ENCODE peak calls at places on chromosome 22, in nine cellular contexts. One of them, this sample, is unnamed.

GRCh38 chr22:21697866-21698265 is 32.1 kb downstream of the PPIL2 start:
- DNase-seq in keratinocyte: no peak
- DNase-seq in tibial nerve: no peak
- DNase-seq in AG04450: peak; percentile 38
- DNase-seq in Panc1: no peak
- DNase-seq in esophagus muscularis mucosa: no peak
- DNase-seq in cardiac fibroblast: no peak
- DNase-seq in ovary: no peak
- DNase-seq in brain microvascular endothelial cell: peak; percentile 59
- DNase-seq in this sample: no peak

GRCh38 chr22:50698546-50698945 is 25.9 kb downstream of the SHANK3 start:
- DNase-seq in keratinocyte: no peak
- DNase-seq in tibial nerve: no peak
- DNase-seq in AG04450: no peak
- DNase-seq in Panc1: no peak
- DNase-seq in esophagus muscularis mucosa: no peak
- DNase-seq in cardiac fibroblast: no peak
- DNase-seq in ovary: peak; percentile 15
- DNase-seq in brain microvascular endothelial cell: no peak
- DNase-seq in this sample: no peak

GRCh38 chr22:50696799-50697561 is 24.4 kb downstream of the SHANK3 start:
- DNase-seq in keratinocyte: no peak
- DNase-seq in tibial nerve: no peak
- DNase-seq in AG04450: no peak
- DNase-seq in Panc1: no peak
- DNase-seq in esophagus muscularis mucosa: no peak
- DNase-seq in cardiac fibroblast: peak; percentile 30
- DNase-seq in ovary: peak; percentile 26
- DNase-seq in brain microvascular endothelial cell: no peak
- DNase-seq in this sample: no peak

GRCh38 chr22:27879923-27880322 is 39.1 kb downstream of the PITPNB start:
- DNase-seq in keratinocyte: no peak
- DNase-seq in tibial nerve: no peak
- DNase-seq in AG04450: no peak
- DNase-seq in Panc1: no peak
- DNase-seq in esophagus muscularis mucosa: no peak
- DNase-seq in cardiac fibroblast: peak; percentile 61
- DNase-seq in ovary: no peak
- DNase-seq in brain microvascular endothelial cell: peak; percentile 41
- DNase-seq in this sample: no peak

GRCh38 chr22:30864441-30865420 is 103.8 kb downstream of the MORC2 start:
- DNase-seq in keratinocyte: no peak
- DNase-seq in tibial nerve: no peak
- DNase-seq in AG04450: no peak
- DNase-seq in Panc1: no peak
- DNase-seq in esophagus muscularis mucosa: no peak
- DNase-seq in cardiac fibroblast: no peak
- DNase-seq in ovary: no peak
- DNase-seq in brain microvascular endothelial cell: no peak
- DNase-seq in this sample: no peak

GRCh38 chr22:23129149-23129548 is 12.6 kb downstream of the RSPH14 start:
- DNase-seq in keratinocyte: no peak
- DNase-seq in tibial nerve: no peak
- DNase-seq in AG04450: no peak
- DNase-seq in Panc1: no peak
- DNase-seq in esophagus muscularis mucosa: no peak
- DNase-seq in cardiac fibroblast: no peak
- DNase-seq in ovary: no peak
- DNase-seq in brain microvascular endothelial cell: no peak
- DNase-seq in this sample: no peak

GRCh38 chr22:42313804-42314581 is 43.5 kb upstream of the TCF20 start:
- DNase-seq in keratinocyte: peak; percentile 59
- DNase-seq in tibial nerve: no peak
- DNase-seq in AG04450: no peak
- DNase-seq in Panc1: peak; percentile 46
- DNase-seq in esophagus muscularis mucosa: no peak
- DNase-seq in cardiac fibroblast: peak; percentile 47
- DNase-seq in ovary: peak; percentile 41
- DNase-seq in brain microvascular endothelial cell: peak; percentile 4
- DNase-seq in this sample: peak; percentile 48

GRCh38 chr22:26462971-26463661 is 20.5 kb downstream of the HPS4 start:
- DNase-seq in keratinocyte: no peak
- DNase-seq in tibial nerve: no peak
- DNase-seq in AG04450: no peak
- DNase-seq in Panc1: no peak
- DNase-seq in esophagus muscularis mucosa: no peak
- DNase-seq in cardiac fibroblast: peak; percentile 15
- DNase-seq in ovary: no peak
- DNase-seq in brain microvascular endothelial cell: no peak
- DNase-seq in this sample: peak; percentile 76

GRCh38 chr22:49197500-49197899 is 630.2 kb downstream of the BRD1 start:
- DNase-seq in keratinocyte: no peak
- DNase-seq in tibial nerve: no peak
- DNase-seq in AG04450: no peak
- DNase-seq in Panc1: no peak
- DNase-seq in esophagus muscularis mucosa: no peak
- DNase-seq in cardiac fibroblast: no peak
- DNase-seq in ovary: no peak
- DNase-seq in brain microvascular endothelial cell: no peak
- DNase-seq in this sample: peak; percentile 32

GRCh38 chr22:49198705-49199084 is 629.0 kb downstream of the BRD1 start:
- DNase-seq in keratinocyte: no peak
- DNase-seq in tibial nerve: no peak
- DNase-seq in AG04450: no peak
- DNase-seq in Panc1: no peak
- DNase-seq in esophagus muscularis mucosa: no peak
- DNase-seq in cardiac fibroblast: no peak
- DNase-seq in ovary: no peak
- DNase-seq in brain microvascular endothelial cell: no peak
- DNase-seq in this sample: no peak

GRCh38 chr22:49197986-49198704 is 629.5 kb downstream of the BRD1 start:
- DNase-seq in keratinocyte: no peak
- DNase-seq in tibial nerve: no peak
- DNase-seq in AG04450: no peak
- DNase-seq in Panc1: no peak
- DNase-seq in esophagus muscularis mucosa: no peak
- DNase-seq in cardiac fibroblast: no peak
- DNase-seq in ovary: no peak
- DNase-seq in brain microvascular endothelial cell: no peak
- DNase-seq in this sample: no peak

GRCh38 chr22:49201046-49201970 is 626.4 kb downstream of the BRD1 start:
- DNase-seq in keratinocyte: no peak
- DNase-seq in tibial nerve: no peak
- DNase-seq in AG04450: no peak
- DNase-seq in Panc1: no peak
- DNase-seq in esophagus muscularis mucosa: no peak
- DNase-seq in cardiac fibroblast: no peak
- DNase-seq in ovary: no peak
- DNase-seq in brain microvascular endothelial cell: no peak
- DNase-seq in this sample: no peak

DNA sequence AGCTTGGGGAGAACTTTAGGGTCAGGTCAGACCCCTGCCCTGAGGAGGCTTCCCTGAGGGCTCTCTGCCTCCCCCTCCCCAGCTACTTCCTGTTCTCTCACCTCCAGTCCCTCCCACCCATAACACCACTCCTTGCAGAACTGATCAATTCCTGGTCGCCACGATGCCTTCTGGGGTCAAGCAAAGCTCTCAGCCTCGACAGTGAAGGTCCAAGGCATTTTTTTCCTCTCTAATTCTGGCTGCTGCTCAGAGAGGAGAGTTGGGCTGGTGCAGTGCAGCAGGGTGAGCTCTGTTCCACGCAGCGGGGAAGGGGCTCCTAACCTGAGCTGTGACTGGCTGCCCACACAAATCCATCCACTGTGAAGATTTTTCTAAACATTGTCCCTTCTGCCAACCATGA is 628.4 kb downstream of the BRD1 start:
- DNase-seq in keratinocyte: no peak
- DNase-seq in tibial nerve: no peak
- DNase-seq in AG04450: no peak
- DNase-seq in Panc1: no peak
- DNase-seq in esophagus muscularis mucosa: no peak
- DNase-seq in cardiac fibroblast: no peak
- DNase-seq in ovary: no peak
- DNase-seq in brain microvascular endothelial cell: no peak
- DNase-seq in this sample: no peak
- H3K4me3 ChIP-seq in keratinocyte: no peak overlapping the region
- H3K4me3 ChIP-seq in tibial nerve: no peak overlapping the region
- H3K4me3 ChIP-seq in AG04450: no peak overlapping the region
- H3K4me3 ChIP-seq in Panc1: no peak overlapping the region
- H3K4me3 ChIP-seq in esophagus muscularis mucosa: no peak overlapping the region
- H3K4me3 ChIP-seq in cardiac fibroblast: no peak overlapping the region
- H3K4me3 ChIP-seq in ovary: no peak overlapping the region
- H3K4me3 ChIP-seq in brain microvascular endothelial cell: no peak overlapping the region
- H3K4me3 ChIP-seq in this sample: no peak overlapping the region

GRCh38 chr22:46879083-46879482 is 116.6 kb downstream of the TBC1D22A start:
- DNase-seq in keratinocyte: no peak
- DNase-seq in tibial nerve: no peak
- DNase-seq in AG04450: no peak
- DNase-seq in Panc1: no peak
- DNase-seq in esophagus muscularis mucosa: no peak
- DNase-seq in cardiac fibroblast: peak; percentile 27
- DNase-seq in ovary: no peak
- DNase-seq in brain microvascular endothelial cell: no peak
- DNase-seq in this sample: no peak

GRCh38 chr22:46875089-46875488 is 112.6 kb downstream of the TBC1D22A start:
- DNase-seq in keratinocyte: no peak
- DNase-seq in tibial nerve: no peak
- DNase-seq in AG04450: peak; percentile 18
- DNase-seq in Panc1: no peak
- DNase-seq in esophagus muscularis mucosa: no peak
- DNase-seq in cardiac fibroblast: no peak
- DNase-seq in ovary: no peak
- DNase-seq in brain microvascular endothelial cell: no peak
- DNase-seq in this sample: no peak

GRCh38 chr22:46881373-46882118 is 119.1 kb downstream of the TBC1D22A start:
- DNase-seq in keratinocyte: no peak
- DNase-seq in tibial nerve: no peak
- DNase-seq in AG04450: no peak
- DNase-seq in Panc1: no peak
- DNase-seq in esophagus muscularis mucosa: no peak
- DNase-seq in cardiac fibroblast: no peak
- DNase-seq in ovary: no peak
- DNase-seq in brain microvascular endothelial cell: peak; percentile 14
- DNase-seq in this sample: peak; percentile 46

GRCh38 chr22:46876357-46876934 is 114.0 kb downstream of the TBC1D22A start:
- DNase-seq in keratinocyte: no peak
- DNase-seq in tibial nerve: no peak
- DNase-seq in AG04450: no peak
- DNase-seq in Panc1: no peak
- DNase-seq in esophagus muscularis mucosa: no peak
- DNase-seq in cardiac fibroblast: peak; percentile 21
- DNase-seq in ovary: no peak
- DNase-seq in brain microvascular endothelial cell: no peak
- DNase-seq in this sample: no peak

DNA sequence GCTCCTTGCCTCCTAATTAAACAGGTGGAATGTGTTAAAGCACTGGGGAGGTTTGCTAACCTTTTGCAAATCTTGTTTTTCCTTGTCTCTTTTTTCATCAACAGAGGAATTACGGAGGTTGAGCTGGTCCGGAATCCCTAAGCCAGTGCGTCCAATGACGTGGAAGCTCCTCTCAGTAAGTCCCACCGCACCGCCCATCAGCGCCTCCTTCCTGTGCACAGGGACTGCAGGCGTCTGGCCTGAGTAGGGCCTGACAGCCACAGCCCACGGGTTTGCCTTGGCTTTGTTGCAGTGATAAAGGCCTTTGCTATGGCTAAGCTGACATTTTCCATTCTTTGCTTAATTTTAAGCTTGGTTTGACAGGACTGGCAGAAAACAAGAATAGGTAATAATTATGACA is 116.1 kb downstream of the TBC1D22A start:
- DNase-seq in keratinocyte: no peak
- DNase-seq in tibial nerve: no peak
- DNase-seq in AG04450: no peak
- DNase-seq in Panc1: no peak
- DNase-seq in esophagus muscularis mucosa: no peak
- DNase-seq in cardiac fibroblast: peak; percentile 22
- DNase-seq in ovary: no peak
- DNase-seq in brain microvascular endothelial cell: no peak
- DNase-seq in this sample: peak; percentile 47
- TF ChIP-seq CTCF in keratinocyte: no peak
- TF ChIP-seq CTCF in tibial nerve: no peak
- TF ChIP-seq CTCF in AG04450: no peak
- TF ChIP-seq CTCF in Panc1: no peak
- TF ChIP-seq CTCF in esophagus muscularis mucosa: no peak
- TF ChIP-seq CTCF in cardiac fibroblast: no peak
- TF ChIP-seq CTCF in ovary: no peak
- TF ChIP-seq CTCF in brain microvascular endothelial cell: no peak
- TF ChIP-seq CTCF in this sample: no peak

GRCh38 chr22:29313126-29314071 is 2.1 kb downstream of the RASL10A start:
- DNase-seq in keratinocyte: no peak
- DNase-seq in tibial nerve: no peak
- DNase-seq in AG04450: no peak
- DNase-seq in Panc1: no peak
- DNase-seq in esophagus muscularis mucosa: no peak
- DNase-seq in cardiac fibroblast: peak; percentile 60
- DNase-seq in ovary: peak; percentile 45
- DNase-seq in brain microvascular endothelial cell: no peak
- DNase-seq in this sample: peak; percentile 60

GRCh38 chr22:29314537-29315285 is 786 bp downstream of the RASL10A start:
- DNase-seq in keratinocyte: no peak
- DNase-seq in tibial nerve: no peak
- DNase-seq in AG04450: no peak
- DNase-seq in Panc1: no peak
- DNase-seq in esophagus muscularis mucosa: no peak
- DNase-seq in cardiac fibroblast: no peak
- DNase-seq in ovary: no peak
- DNase-seq in brain microvascular endothelial cell: no peak
- DNase-seq in this sample: no peak

GRCh38 chr22:29316429-29316828 is 932 bp upstream of the RASL10A start:
- DNase-seq in keratinocyte: no peak
- DNase-seq in tibial nerve: no peak
- DNase-seq in AG04450: no peak
- DNase-seq in Panc1: no peak
- DNase-seq in esophagus muscularis mucosa: no peak
- DNase-seq in cardiac fibroblast: no peak
- DNase-seq in ovary: no peak
- DNase-seq in brain microvascular endothelial cell: no peak
- DNase-seq in this sample: no peak

GRCh38 chr22:29314074-29314473 is 1.4 kb downstream of the RASL10A start:
- DNase-seq in keratinocyte: no peak
- DNase-seq in tibial nerve: no peak
- DNase-seq in AG04450: no peak
- DNase-seq in Panc1: no peak
- DNase-seq in esophagus muscularis mucosa: no peak
- DNase-seq in cardiac fibroblast: no peak
- DNase-seq in ovary: no peak
- DNase-seq in brain microvascular endothelial cell: no peak
- DNase-seq in this sample: no peak

GRCh38 chr22:29315286-29316195 is at the start of gene RASL10A:
- DNase-seq in keratinocyte: no peak
- DNase-seq in tibial nerve: no peak
- DNase-seq in AG04450: no peak
- DNase-seq in Panc1: no peak
- DNase-seq in esophagus muscularis mucosa: no peak
- DNase-seq in cardiac fibroblast: no peak
- DNase-seq in ovary: no peak
- DNase-seq in brain microvascular endothelial cell: no peak
- DNase-seq in this sample: no peak
- H3K4me3 ChIP-seq in keratinocyte: no peak within 1 kb of the TSS
- H3K4me3 ChIP-seq in tibial nerve: peak within 1 kb of the TSS; percentile 21
- H3K4me3 ChIP-seq in AG04450: no peak within 1 kb of the TSS
- H3K4me3 ChIP-seq in Panc1: peak within 1 kb of the TSS; percentile 36
- H3K4me3 ChIP-seq in esophagus muscularis mucosa: peak within 1 kb of the TSS; percentile 45
- H3K4me3 ChIP-seq in cardiac fibroblast: no peak within 1 kb of the TSS
- H3K4me3 ChIP-seq in ovary: peak within 1 kb of the TSS; percentile 7
- H3K4me3 ChIP-seq in brain microvascular endothelial cell: no peak within 1 kb of the TSS
- H3K4me3 ChIP-seq in this sample: peak within 1 kb of the TSS; percentile 24

GRCh38 chr22:18033204-18033998 is 9.0 kb upstream of the MICAL3 start:
- DNase-seq in keratinocyte: no peak
- DNase-seq in tibial nerve: no peak
- DNase-seq in AG04450: no peak
- DNase-seq in Panc1: no peak
- DNase-seq in esophagus muscularis mucosa: peak; percentile 81
- DNase-seq in cardiac fibroblast: peak; percentile 63
- DNase-seq in ovary: no peak
- DNase-seq in brain microvascular endothelial cell: no peak
- DNase-seq in this sample: no peak
- TF ChIP-seq CTCF in keratinocyte: no peak
- TF ChIP-seq CTCF in tibial nerve: no peak
- TF ChIP-seq CTCF in AG04450: peak; percentile 29
- TF ChIP-seq CTCF in Panc1: no peak
- TF ChIP-seq CTCF in esophagus muscularis mucosa: peak; percentile 50
- TF ChIP-seq CTCF in cardiac fibroblast: no peak
- TF ChIP-seq CTCF in ovary: no peak
- TF ChIP-seq CTCF in brain microvascular endothelial cell: peak; percentile 22
- TF ChIP-seq CTCF in this sample: no peak

This sample was measured in testis.